ENCODE peak calls at places on chromosomes 16 and 17, in five cellular contexts. One of them, this sample, is unnamed. For H4K20me1, the result is how much of the 10 kb centered on the place peaks cover.

GRCh38 chr17:73798111-73798748 is 154.0 kb upstream of the SDK2 start:
- DNase-seq in endothelial cell of umbilical vein: no peak
- DNase-seq in GM23248: peak
- DNase-seq in keratinocyte: peak
- DNase-seq in DND-41: no peak
- DNase-seq in this sample: no peak

GRCh38 chr16:86946396-86946795 is 368.0 kb downstream of the FOXL1 start:
- DNase-seq in endothelial cell of umbilical vein: peak
- DNase-seq in GM23248: no peak
- DNase-seq in keratinocyte: no peak
- DNase-seq in DND-41: no peak
- DNase-seq in this sample: peak

GRCh38 chr17:5128905-5129535 is 13.2 kb downstream of the USP6 start:
- DNase-seq in endothelial cell of umbilical vein: no peak
- DNase-seq in GM23248: no peak
- DNase-seq in keratinocyte: no peak
- DNase-seq in DND-41: peak
- DNase-seq in this sample: no peak

GRCh38 chr17:52982331-52982730 is 823.8 kb upstream of the CA10 start:
- DNase-seq in endothelial cell of umbilical vein: no peak
- DNase-seq in GM23248: no peak
- DNase-seq in keratinocyte: no peak
- DNase-seq in DND-41: no peak
- DNase-seq in this sample: no peak

GRCh38 chr16:71338193-71338592 is 20.3 kb upstream of the CALB2 start:
- DNase-seq in endothelial cell of umbilical vein: no peak
- DNase-seq in GM23248: no peak
- DNase-seq in keratinocyte: peak
- DNase-seq in DND-41: no peak
- DNase-seq in this sample: no peak

GRCh38 chr16:27085182-27085581 is 18.5 kb downstream of the C16orf82 start:
- DNase-seq in endothelial cell of umbilical vein: no peak
- DNase-seq in GM23248: no peak
- DNase-seq in keratinocyte: no peak
- DNase-seq in DND-41: no peak
- DNase-seq in this sample: peak

GRCh38 chr16:56643080-56643778 is 4.8 kb downstream of the MT1A start:
- DNase-seq in endothelial cell of umbilical vein: no peak
- DNase-seq in GM23248: peak
- DNase-seq in keratinocyte: no peak
- DNase-seq in DND-41: peak
- DNase-seq in this sample: peak

GRCh38 chr16:3661922-3662321 is 7.4 kb downstream of the DNASE1 start:
- DNase-seq in endothelial cell of umbilical vein: no peak
- DNase-seq in GM23248: no peak
- DNase-seq in keratinocyte: no peak
- DNase-seq in DND-41: no peak
- DNase-seq in this sample: no peak

GRCh38 chr17:8825802-8826201 is 26.6 kb upstream of the MFSD6L start:
- DNase-seq in endothelial cell of umbilical vein: no peak
- DNase-seq in GM23248: no peak
- DNase-seq in keratinocyte: no peak
- DNase-seq in DND-41: peak
- DNase-seq in this sample: no peak

GRCh38 chr16:17177968-17178880 is 292.5 kb downstream of the XYLT1 start:
- DNase-seq in endothelial cell of umbilical vein: no peak
- DNase-seq in GM23248: peak
- DNase-seq in keratinocyte: no peak
- DNase-seq in DND-41: no peak
- DNase-seq in this sample: peak

GRCh38 chr17:633641-634091 is 81.0 kb downstream of the VPS53 start:
- DNase-seq in endothelial cell of umbilical vein: peak
- DNase-seq in GM23248: peak
- DNase-seq in keratinocyte: no peak
- DNase-seq in DND-41: no peak
- DNase-seq in this sample: no peak

GRCh38 chr17:29674270-29674669 is 51.6 kb upstream of the CORO6 start:
- DNase-seq in endothelial cell of umbilical vein: peak
- DNase-seq in GM23248: no peak
- DNase-seq in keratinocyte: no peak
- DNase-seq in DND-41: peak
- DNase-seq in this sample: no peak

GRCh38 chr16:25143898-25144297 is 32.4 kb downstream of the LCMT1 start:
- DNase-seq in endothelial cell of umbilical vein: no peak
- DNase-seq in GM23248: peak
- DNase-seq in keratinocyte: no peak
- DNase-seq in DND-41: no peak
- DNase-seq in this sample: peak

GRCh38 chr17:69557339-69557738 is 142.8 kb downstream of the MAP2K6 start:
- DNase-seq in endothelial cell of umbilical vein: no peak
- DNase-seq in GM23248: no peak
- DNase-seq in keratinocyte: no peak
- DNase-seq in DND-41: no peak
- DNase-seq in this sample: no peak

GRCh38 chr17:44069974-44070454 is 521 bp upstream of the G6PC3 start:
- DNase-seq in endothelial cell of umbilical vein: no peak
- DNase-seq in GM23248: peak
- DNase-seq in keratinocyte: no peak
- DNase-seq in DND-41: peak
- DNase-seq in this sample: peak

GRCh38 chr17:17741346-17742023 is 60.2 kb downstream of the RAI1 start:
- DNase-seq in endothelial cell of umbilical vein: peak
- DNase-seq in GM23248: peak
- DNase-seq in keratinocyte: no peak
- DNase-seq in DND-41: no peak
- DNase-seq in this sample: peak
- H4K20me1 ChIP-seq in endothelial cell of umbilical vein: under half
- H4K20me1 ChIP-seq in GM23248: under half
- H4K20me1 ChIP-seq in keratinocyte: under half
- H4K20me1 ChIP-seq in DND-41: half or more
- H4K20me1 ChIP-seq in this sample: under half

GRCh38 chr17:40327735-40328385 is 18.9 kb downstream of the RARA start:
- DNase-seq in endothelial cell of umbilical vein: no peak
- DNase-seq in GM23248: peak
- DNase-seq in keratinocyte: no peak
- DNase-seq in DND-41: no peak
- DNase-seq in this sample: no peak
- H4K20me1 ChIP-seq in endothelial cell of umbilical vein: under half
- H4K20me1 ChIP-seq in GM23248: under half
- H4K20me1 ChIP-seq in keratinocyte: under half
- H4K20me1 ChIP-seq in DND-41: under half
- H4K20me1 ChIP-seq in this sample: under half

DNA sequence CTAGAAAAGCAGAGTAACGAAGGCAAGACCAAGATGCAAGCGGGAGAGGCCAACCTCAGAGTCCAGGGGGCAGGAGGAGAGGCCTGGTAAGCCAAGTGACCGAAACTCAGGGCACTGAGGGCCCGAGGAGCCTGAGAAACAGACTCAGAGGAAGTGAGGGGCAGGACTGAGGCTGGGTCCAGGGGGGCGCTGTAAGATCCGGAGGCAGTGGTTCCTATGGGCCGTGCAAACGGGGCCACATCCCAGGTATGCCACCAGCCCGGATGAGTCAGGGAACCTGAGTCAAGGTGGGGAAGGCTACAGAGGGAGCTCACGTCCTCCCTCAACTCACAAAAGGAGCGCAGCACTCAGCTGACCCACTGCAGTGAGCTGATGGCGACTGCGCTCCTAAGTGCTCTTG is 8.3 kb downstream of the ZDHHC7 start:
- DNase-seq in endothelial cell of umbilical vein: no peak
- DNase-seq in GM23248: no peak
- DNase-seq in keratinocyte: no peak
- DNase-seq in DND-41: no peak
- DNase-seq in this sample: peak
- H4K20me1 ChIP-seq in endothelial cell of umbilical vein: under half
- H4K20me1 ChIP-seq in GM23248: under half
- H4K20me1 ChIP-seq in keratinocyte: under half
- H4K20me1 ChIP-seq in DND-41: under half
- H4K20me1 ChIP-seq in this sample: under half

GRCh38 chr16:11564046-11564926 is 22.4 kb downstream of the LITAF start:
- DNase-seq in endothelial cell of umbilical vein: no peak
- DNase-seq in GM23248: no peak
- DNase-seq in keratinocyte: no peak
- DNase-seq in DND-41: no peak
- DNase-seq in this sample: no peak
- H4K20me1 ChIP-seq in endothelial cell of umbilical vein: under half
- H4K20me1 ChIP-seq in GM23248: under half
- H4K20me1 ChIP-seq in keratinocyte: under half
- H4K20me1 ChIP-seq in DND-41: under half
- H4K20me1 ChIP-seq in this sample: under half

GRCh38 chr16:54286330-54287017 is at the start of gene IRX3:
- DNase-seq in endothelial cell of umbilical vein: peak
- DNase-seq in GM23248: peak
- DNase-seq in keratinocyte: peak
- DNase-seq in DND-41: peak
- DNase-seq in this sample: peak
- H4K20me1 ChIP-seq in endothelial cell of umbilical vein: under half
- H4K20me1 ChIP-seq in GM23248: under half
- H4K20me1 ChIP-seq in keratinocyte: under half
- H4K20me1 ChIP-seq in DND-41: under half
- H4K20me1 ChIP-seq in this sample: under half

GRCh38 chr17:81549031-81549557 is 3.1 kb downstream of the FAAP100 start:
- DNase-seq in endothelial cell of umbilical vein: no peak
- DNase-seq in GM23248: no peak
- DNase-seq in keratinocyte: no peak
- DNase-seq in DND-41: no peak
- DNase-seq in this sample: no peak

GRCh38 chr17:81547614-81547982 is 4.6 kb downstream of the FAAP100 start:
- DNase-seq in endothelial cell of umbilical vein: no peak
- DNase-seq in GM23248: no peak
- DNase-seq in keratinocyte: no peak
- DNase-seq in DND-41: no peak
- DNase-seq in this sample: no peak

GRCh38 chr17:81544281-81544974 is 7.7 kb downstream of the FAAP100 start:
- DNase-seq in endothelial cell of umbilical vein: no peak
- DNase-seq in GM23248: no peak
- DNase-seq in keratinocyte: no peak
- DNase-seq in DND-41: no peak
- DNase-seq in this sample: no peak

GRCh38 chr17:81545160-81545949 is 6.8 kb downstream of the FAAP100 start:
- DNase-seq in endothelial cell of umbilical vein: no peak
- DNase-seq in GM23248: no peak
- DNase-seq in keratinocyte: no peak
- DNase-seq in DND-41: no peak
- DNase-seq in this sample: no peak

DNA sequence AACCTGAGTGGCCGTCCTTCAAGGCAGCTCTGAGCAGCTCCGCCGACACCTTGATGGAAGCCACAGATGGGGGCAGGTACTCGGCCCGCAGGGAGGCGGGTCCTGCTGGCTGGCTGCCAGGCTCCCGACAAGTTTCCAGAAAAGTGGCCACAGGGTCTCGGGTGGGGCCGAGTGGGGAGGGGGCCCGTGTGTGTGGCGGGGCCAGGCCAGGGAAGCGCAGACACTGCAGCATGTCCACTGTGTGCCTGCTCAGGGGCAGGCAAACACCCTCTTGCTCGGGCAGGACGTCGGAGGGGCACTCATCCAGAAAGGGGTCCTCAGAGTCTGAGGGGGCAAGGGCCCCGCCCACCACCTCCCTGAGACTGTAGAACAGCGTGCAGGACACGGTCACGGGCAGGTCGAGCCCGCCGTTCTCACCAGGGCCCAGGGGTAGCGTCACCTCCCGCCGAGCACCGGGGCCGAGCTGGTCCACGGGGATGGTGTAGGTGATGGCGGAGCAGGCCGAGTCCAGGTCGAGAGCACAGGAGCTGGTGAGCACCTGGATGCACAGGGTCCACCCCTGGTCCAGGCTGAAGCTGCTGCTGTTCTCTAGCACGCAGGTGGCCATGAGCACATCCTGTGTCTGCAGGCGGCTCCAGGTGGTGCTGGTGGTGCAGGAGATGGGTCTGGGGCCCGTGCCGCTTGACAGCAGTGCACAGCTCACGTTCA is 5.1 kb downstream of the FAAP100 start:
- DNase-seq in endothelial cell of umbilical vein: no peak
- DNase-seq in GM23248: no peak
- DNase-seq in keratinocyte: no peak
- DNase-seq in DND-41: no peak
- DNase-seq in this sample: no peak
- H4K20me1 ChIP-seq in endothelial cell of umbilical vein: under half
- H4K20me1 ChIP-seq in GM23248: under half
- H4K20me1 ChIP-seq in keratinocyte: under half
- H4K20me1 ChIP-seq in DND-41: under half
- H4K20me1 ChIP-seq in this sample: under half

GRCh38 chr17:79970576-79971068 is 65.0 kb downstream of the TBC1D16 start:
- DNase-seq in endothelial cell of umbilical vein: no peak
- DNase-seq in GM23248: peak
- DNase-seq in keratinocyte: no peak
- DNase-seq in DND-41: peak
- DNase-seq in this sample: peak
- H4K20me1 ChIP-seq in endothelial cell of umbilical vein: under half
- H4K20me1 ChIP-seq in GM23248: under half
- H4K20me1 ChIP-seq in keratinocyte: under half
- H4K20me1 ChIP-seq in DND-41: under half
- H4K20me1 ChIP-seq in this sample: under half

GRCh38 chr16:48605518-48606110 is 4.4 kb downstream of the N4BP1 start:
- DNase-seq in endothelial cell of umbilical vein: no peak
- DNase-seq in GM23248: peak
- DNase-seq in keratinocyte: no peak
- DNase-seq in DND-41: no peak
- DNase-seq in this sample: no peak
- H4K20me1 ChIP-seq in endothelial cell of umbilical vein: under half
- H4K20me1 ChIP-seq in GM23248: under half
- H4K20me1 ChIP-seq in keratinocyte: under half
- H4K20me1 ChIP-seq in DND-41: half or more
- H4K20me1 ChIP-seq in this sample: half or more

GRCh38 chr16:68269793-68270192 is 5.5 kb downstream of the SLC7A6 start:
- DNase-seq in endothelial cell of umbilical vein: no peak
- DNase-seq in GM23248: no peak
- DNase-seq in keratinocyte: no peak
- DNase-seq in DND-41: no peak
- DNase-seq in this sample: no peak
- H4K20me1 ChIP-seq in endothelial cell of umbilical vein: under half
- H4K20me1 ChIP-seq in GM23248: under half
- H4K20me1 ChIP-seq in keratinocyte: under half
- H4K20me1 ChIP-seq in DND-41: half or more
- H4K20me1 ChIP-seq in this sample: under half